ENCODE peak calls at places on chromosomes 11 and 22, in four cellular contexts. I is HepG2, V is SK-N-SH, C is GM12878. Q is an unnamed sample.

GRCh38 chr11:27166130-27166529 is 125.5 kb downstream of the BBOX1 start:
- DNase-seq in C (no peak), V (no peak), I (no peak), Q (no peak)

GRCh38 chr22:43136255-43136654 is 6.9 kb downstream of the MCAT start:
- DNase-seq in V (peak; percentile 80), C (no peak), I (peak; percentile 34), Q (peak; percentile 25)

GRCh38 chr11:93099811-93100210 is 98.0 kb downstream of the SLC36A4 start:
- DNase-seq in I (no peak), V (no peak), C (no peak), Q (no peak)

GRCh38 chr22:40190501-40190900 is 12.8 kb downstream of the TNRC6B start:
- DNase-seq in I (no peak), C (no peak), V (no peak), Q (no peak)

GRCh38 chr11:35373284-35373933 is 45.9 kb downstream of the SLC1A2 start:
- DNase-seq in I (peak; percentile 28), C (no peak), V (peak; percentile 22), Q (peak; percentile 74)

GRCh38 chr11:63951779-63952536 is 13.2 kb downstream of the NAA40 start:
- DNase-seq in I (no peak), C (peak; percentile 65), V (no peak), Q (no peak)

GRCh38 chr11:18741783-18742182 is 15.8 kb upstream of the IGSF22 start:
- DNase-seq in I (no peak), C (no peak), V (no peak), Q (no peak)

GRCh38 chr11:47714554-47715081 is 551 bp downstream of the AGBL2 start:
- DNase-seq in V (no peak), I (no peak), C (no peak), Q (peak; percentile 11)

GRCh38 chr11:125162743-125163142 is 1.8 kb upstream of the PKNOX2 start:
- DNase-seq in C (no peak), I (no peak), V (no peak), Q (no peak)

GRCh38 chr11:122198291-122198983 is 82.4 kb upstream of the BLID start:
- DNase-seq in I (no peak), C (no peak), V (no peak), Q (no peak)

GRCh38 chr11:122199661-122200060 is 83.6 kb upstream of the BLID start:
- DNase-seq in I (no peak), V (no peak), C (no peak), Q (no peak)

GRCh38 chr11:122202161-122202950 is 86.3 kb upstream of the BLID start:
- DNase-seq in I (peak; percentile 6), C (no peak), V (peak; percentile 16), Q (no peak)

GRCh38 chr11:122202951-122203456 is 87.0 kb upstream of the BLID start:
- DNase-seq in I (peak; percentile 17), C (no peak), V (peak; percentile 79), Q (peak; percentile 72)

DNA sequence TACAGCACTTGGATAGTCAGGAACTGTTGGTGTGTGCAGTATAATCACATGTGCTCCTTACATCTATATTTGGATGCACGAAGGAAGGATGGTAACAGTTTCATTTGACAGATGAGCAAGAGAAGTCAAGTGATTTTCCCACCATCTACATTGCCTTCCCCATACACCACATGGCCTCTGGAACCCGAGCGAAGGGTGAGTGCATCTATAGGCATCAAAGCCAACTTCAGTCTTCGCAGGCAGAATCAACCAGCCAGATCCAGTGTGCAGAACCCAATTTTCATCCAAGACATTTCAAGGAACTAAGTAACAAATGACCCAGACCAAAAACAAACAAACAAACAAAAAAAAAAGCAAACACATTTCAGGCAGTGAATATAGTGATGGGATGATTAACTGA is 85.1 kb upstream of the BLID start:
- DNase-seq in C (no peak), I (no peak), V (no peak), Q (no peak)
- H3K4me1 ChIP-seq in C (no peaks in the 10 kb centered on the region), I (peaks cover 19% of the 10 kb centered on the region), V (peaks cover 35% of the 10 kb centered on the region), Q (peaks cover 59% of the 10 kb centered on the region)

GRCh38 chr11:100637706-100638105 is 49.4 kb upstream of the ARHGAP42 start:
- DNase-seq in C (no peak), I (no peak), V (no peak), Q (no peak)
- TF ChIP-seq PBX3 in C (no peak), I (no peak), V (no peak), Q (no peak)

DNA sequence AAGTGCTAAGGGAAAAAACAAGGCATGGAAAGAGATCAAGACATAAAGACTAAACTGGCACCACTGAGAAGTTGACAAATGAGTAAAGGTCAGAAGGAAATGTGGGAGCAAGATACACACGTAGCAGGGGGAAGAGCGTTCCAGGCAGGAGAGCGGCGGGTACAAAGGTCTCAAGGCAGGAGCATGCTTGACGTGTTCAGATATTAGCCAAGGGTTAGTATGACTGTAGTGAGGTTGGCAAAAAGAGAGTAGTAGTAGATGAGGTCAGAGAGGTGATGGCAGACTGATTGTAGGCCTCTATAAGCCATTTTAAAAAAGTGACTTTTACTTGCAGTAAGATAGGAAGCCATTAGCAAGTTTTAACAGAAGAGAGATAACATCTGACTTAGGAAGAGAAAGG is 9.9 kb downstream of the SYT9 start:
- DNase-seq in V (no peak), I (no peak), C (no peak), Q (no peak)
- TF ChIP-seq RFX5 in V (no peak), I (no peak), C (no peak), Q (no peak)

GRCh38 chr22:48803993-48804810 is 1023.5 kb downstream of the BRD1 start:
- DNase-seq in I (no peak), V (no peak), C (no peak), Q (no peak)
- H3K4me1 ChIP-seq in I (peaks cover 7% of the 10 kb centered on the region), V (no peaks in the 10 kb centered on the region), C (no peaks in the 10 kb centered on the region), Q (no peaks in the 10 kb centered on the region)